ENCODE peak calls at places on chromosomes 12 and 14, in nine cellular contexts. One of them, this sample, is unnamed.

GRCh38 chr14:67738740-67739504 is 37.2 kb downstream of the RDH12 start:
- DNase-seq in ovary: no peak
- DNase-seq in pancreas: no peak
- DNase-seq in A673: peak; percentile 90
- DNase-seq in heart right ventricle: peak; percentile 27
- DNase-seq in breast epithelium: no peak
- DNase-seq in neural progenitor cell: no peak
- DNase-seq in thoracic aorta: peak; percentile 40
- DNase-seq in WERI-Rb-1: no peak
- DNase-seq in this sample: peak; percentile 69

GRCh38 chr14:21652209-21652808 is 1.3 kb upstream of the OR4E2 start:
- DNase-seq in breast epithelium: no peak
- DNase-seq in ovary: no peak
- DNase-seq in pancreas: no peak
- DNase-seq in A673: peak; percentile 77
- DNase-seq in heart right ventricle: no peak
- DNase-seq in neural progenitor cell: peak; percentile 18
- DNase-seq in WERI-Rb-1: no peak
- DNase-seq in thoracic aorta: no peak
- DNase-seq in this sample: no peak

GRCh38 chr12:53418221-53418620 is 5.4 kb upstream of the AMHR2 start:
- DNase-seq in pancreas: no peak
- DNase-seq in ovary: no peak
- DNase-seq in breast epithelium: no peak
- DNase-seq in WERI-Rb-1: no peak
- DNase-seq in neural progenitor cell: no peak
- DNase-seq in heart right ventricle: no peak
- DNase-seq in thoracic aorta: no peak
- DNase-seq in A673: no peak
- DNase-seq in this sample: no peak

GRCh38 chr12:7175493-7175892 is 14.0 kb upstream of the PEX5 start:
- DNase-seq in ovary: no peak
- DNase-seq in neural progenitor cell: no peak
- DNase-seq in WERI-Rb-1: no peak
- DNase-seq in pancreas: no peak
- DNase-seq in heart right ventricle: no peak
- DNase-seq in A673: no peak
- DNase-seq in breast epithelium: no peak
- DNase-seq in thoracic aorta: no peak
- DNase-seq in this sample: no peak

GRCh38 chr14:38868415-38869290 is 234.4 kb downstream of the SEC23A start:
- DNase-seq in breast epithelium: no peak
- DNase-seq in thoracic aorta: no peak
- DNase-seq in neural progenitor cell: no peak
- DNase-seq in WERI-Rb-1: no peak
- DNase-seq in A673: no peak
- DNase-seq in heart right ventricle: no peak
- DNase-seq in pancreas: no peak
- DNase-seq in ovary: no peak
- DNase-seq in this sample: no peak

GRCh38 chr12:10505620-10506019 is at the start of gene EIF2S3B:
- DNase-seq in WERI-Rb-1: no peak
- DNase-seq in pancreas: no peak
- DNase-seq in thoracic aorta: no peak
- DNase-seq in A673: no peak
- DNase-seq in heart right ventricle: no peak
- DNase-seq in neural progenitor cell: no peak
- DNase-seq in ovary: no peak
- DNase-seq in breast epithelium: no peak
- DNase-seq in this sample: no peak

GRCh38 chr12:120854804-120855203 is 49.4 kb downstream of the SPPL3 start:
- DNase-seq in thoracic aorta: no peak
- DNase-seq in A673: no peak
- DNase-seq in WERI-Rb-1: no peak
- DNase-seq in neural progenitor cell: no peak
- DNase-seq in breast epithelium: no peak
- DNase-seq in heart right ventricle: no peak
- DNase-seq in ovary: no peak
- DNase-seq in pancreas: no peak
- DNase-seq in this sample: no peak

GRCh38 chr12:37666069-37666781 is 650.3 kb upstream of the ALG10B start:
- DNase-seq in heart right ventricle: no peak
- DNase-seq in A673: no peak
- DNase-seq in thoracic aorta: no peak
- DNase-seq in neural progenitor cell: no peak
- DNase-seq in WERI-Rb-1: no peak
- DNase-seq in breast epithelium: no peak
- DNase-seq in pancreas: peak; percentile 8
- DNase-seq in ovary: peak; percentile 6
- DNase-seq in this sample: no peak

GRCh38 chr14:74988131-74988530 is 14.6 kb upstream of the EIF2B2 start:
- DNase-seq in WERI-Rb-1: no peak
- DNase-seq in ovary: no peak
- DNase-seq in neural progenitor cell: no peak
- DNase-seq in breast epithelium: no peak
- DNase-seq in thoracic aorta: no peak
- DNase-seq in heart right ventricle: no peak
- DNase-seq in pancreas: no peak
- DNase-seq in A673: no peak
- DNase-seq in this sample: no peak

GRCh38 chr14:37034410-37035285 is 137.8 kb downstream of the SLC25A21 start:
- DNase-seq in breast epithelium: no peak
- DNase-seq in heart right ventricle: no peak
- DNase-seq in A673: peak; percentile 71
- DNase-seq in neural progenitor cell: no peak
- DNase-seq in thoracic aorta: no peak
- DNase-seq in WERI-Rb-1: no peak
- DNase-seq in ovary: no peak
- DNase-seq in pancreas: no peak
- DNase-seq in this sample: no peak

GRCh38 chr12:57500213-57500612 is 12.3 kb downstream of the MARS1 start:
- DNase-seq in ovary: no peak
- DNase-seq in breast epithelium: no peak
- DNase-seq in heart right ventricle: no peak
- DNase-seq in pancreas: peak; percentile 26
- DNase-seq in WERI-Rb-1: no peak
- DNase-seq in neural progenitor cell: no peak
- DNase-seq in thoracic aorta: no peak
- DNase-seq in A673: no peak
- DNase-seq in this sample: no peak

GRCh38 chr12:57497223-57498142 is 9.6 kb downstream of the MARS1 start:
- DNase-seq in breast epithelium: no peak
- DNase-seq in neural progenitor cell: no peak
- DNase-seq in pancreas: peak; percentile 6
- DNase-seq in ovary: no peak
- DNase-seq in A673: no peak
- DNase-seq in heart right ventricle: no peak
- DNase-seq in thoracic aorta: no peak
- DNase-seq in WERI-Rb-1: no peak
- DNase-seq in this sample: no peak

GRCh38 chr12:57496822-57497221 is 9.0 kb downstream of the MARS1 start:
- DNase-seq in thoracic aorta: no peak
- DNase-seq in WERI-Rb-1: no peak
- DNase-seq in neural progenitor cell: no peak
- DNase-seq in breast epithelium: no peak
- DNase-seq in A673: no peak
- DNase-seq in pancreas: no peak
- DNase-seq in ovary: no peak
- DNase-seq in heart right ventricle: no peak
- DNase-seq in this sample: no peak

GRCh38 chr12:57498143-57498524 is 10.3 kb downstream of the MARS1 start:
- DNase-seq in heart right ventricle: no peak
- DNase-seq in ovary: no peak
- DNase-seq in pancreas: peak; percentile 27
- DNase-seq in thoracic aorta: no peak
- DNase-seq in neural progenitor cell: no peak
- DNase-seq in WERI-Rb-1: no peak
- DNase-seq in A673: no peak
- DNase-seq in breast epithelium: no peak
- DNase-seq in this sample: no peak

GRCh38 chr12:57498571-57498970 is 10.7 kb downstream of the MARS1 start:
- DNase-seq in WERI-Rb-1: no peak
- DNase-seq in ovary: no peak
- DNase-seq in breast epithelium: no peak
- DNase-seq in thoracic aorta: no peak
- DNase-seq in A673: no peak
- DNase-seq in pancreas: peak; percentile 5
- DNase-seq in heart right ventricle: no peak
- DNase-seq in neural progenitor cell: no peak
- DNase-seq in this sample: no peak
- H3K36me3 ChIP-seq in WERI-Rb-1: peaks cover 86% of the 10 kb centered on the region
- H3K36me3 ChIP-seq in ovary: no peaks in the 10 kb centered on the region
- H3K36me3 ChIP-seq in breast epithelium: no peaks in the 10 kb centered on the region
- H3K36me3 ChIP-seq in thoracic aorta: peaks cover 47% of the 10 kb centered on the region
- H3K36me3 ChIP-seq in A673: peaks cover 69% of the 10 kb centered on the region
- H3K36me3 ChIP-seq in pancreas: peaks cover 10% of the 10 kb centered on the region
- H3K36me3 ChIP-seq in heart right ventricle: peaks cover 86% of the 10 kb centered on the region
- H3K36me3 ChIP-seq in neural progenitor cell: peaks cover 17% of the 10 kb centered on the region
- H3K36me3 ChIP-seq in this sample: peaks cover 80% of the 10 kb centered on the region

DNA sequence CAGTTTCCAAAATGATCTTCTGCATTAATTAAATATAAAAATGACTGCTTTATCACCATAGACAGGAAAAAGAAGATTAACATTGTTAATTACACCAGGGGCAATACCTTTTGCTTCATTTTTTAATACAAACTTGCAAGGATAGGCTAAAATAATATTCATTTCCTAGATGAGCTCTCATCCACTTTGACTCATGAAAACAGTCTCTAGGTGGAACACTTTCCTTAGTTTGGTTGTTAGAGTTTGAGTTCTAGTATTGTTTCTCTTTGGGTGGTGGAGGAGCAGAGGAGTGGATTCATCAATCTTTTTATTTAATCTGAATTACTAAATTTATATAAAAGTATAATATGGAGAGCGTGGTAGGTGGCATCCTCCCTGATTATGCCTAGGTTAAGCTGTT is 251.0 kb downstream of the PDZRN4 start:
- DNase-seq in neural progenitor cell: no peak
- DNase-seq in A673: no peak
- DNase-seq in pancreas: no peak
- DNase-seq in thoracic aorta: no peak
- DNase-seq in heart right ventricle: no peak
- DNase-seq in ovary: no peak
- DNase-seq in WERI-Rb-1: no peak
- DNase-seq in breast epithelium: no peak
- DNase-seq in this sample: no peak
- TF ChIP-seq CTCF in neural progenitor cell: no peak
- TF ChIP-seq CTCF in A673: no peak
- TF ChIP-seq CTCF in pancreas: no peak
- TF ChIP-seq CTCF in thoracic aorta: no peak
- TF ChIP-seq CTCF in heart right ventricle: no peak
- TF ChIP-seq CTCF in ovary: no peak
- TF ChIP-seq CTCF in WERI-Rb-1: no peak
- TF ChIP-seq CTCF in breast epithelium: no peak
- TF ChIP-seq CTCF in this sample: no peak

DNA sequence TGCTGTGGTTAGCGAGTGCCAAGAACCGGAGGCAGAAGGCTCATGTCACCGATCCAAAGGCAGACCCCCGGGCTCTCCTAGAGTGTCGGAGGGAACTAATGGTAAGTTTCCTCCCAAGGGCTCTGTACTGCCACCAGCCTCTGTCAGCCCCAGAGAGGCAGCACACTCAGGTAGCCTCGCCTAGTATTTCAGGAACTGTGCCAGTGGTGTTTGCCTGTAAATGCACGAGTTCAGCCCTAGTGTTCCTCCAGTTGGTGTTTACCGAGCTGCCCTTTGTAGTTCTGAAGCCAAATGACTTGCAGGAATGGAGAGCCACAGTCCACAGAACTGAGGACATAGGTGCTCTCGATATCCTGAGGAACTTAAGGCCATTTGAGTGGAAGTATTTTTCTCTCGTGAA is 72.6 kb downstream of the ESR2 start:
- DNase-seq in neural progenitor cell: no peak
- DNase-seq in A673: no peak
- DNase-seq in heart right ventricle: no peak
- DNase-seq in thoracic aorta: no peak
- DNase-seq in pancreas: no peak
- DNase-seq in ovary: no peak
- DNase-seq in breast epithelium: no peak
- DNase-seq in WERI-Rb-1: no peak
- DNase-seq in this sample: no peak
- H3K36me3 ChIP-seq in neural progenitor cell: peaks cover 3% of the 10 kb centered on the region
- H3K36me3 ChIP-seq in A673: peaks cover 14% of the 10 kb centered on the region
- H3K36me3 ChIP-seq in heart right ventricle: peaks cover 100% of the 10 kb centered on the region
- H3K36me3 ChIP-seq in thoracic aorta: peaks cover 46% of the 10 kb centered on the region
- H3K36me3 ChIP-seq in pancreas: peaks cover 37% of the 10 kb centered on the region
- H3K36me3 ChIP-seq in ovary: no peaks in the 10 kb centered on the region
- H3K36me3 ChIP-seq in breast epithelium: no peaks in the 10 kb centered on the region
- H3K36me3 ChIP-seq in WERI-Rb-1: peaks cover 94% of the 10 kb centered on the region
- H3K36me3 ChIP-seq in this sample: peaks cover 6% of the 10 kb centered on the region

DNA sequence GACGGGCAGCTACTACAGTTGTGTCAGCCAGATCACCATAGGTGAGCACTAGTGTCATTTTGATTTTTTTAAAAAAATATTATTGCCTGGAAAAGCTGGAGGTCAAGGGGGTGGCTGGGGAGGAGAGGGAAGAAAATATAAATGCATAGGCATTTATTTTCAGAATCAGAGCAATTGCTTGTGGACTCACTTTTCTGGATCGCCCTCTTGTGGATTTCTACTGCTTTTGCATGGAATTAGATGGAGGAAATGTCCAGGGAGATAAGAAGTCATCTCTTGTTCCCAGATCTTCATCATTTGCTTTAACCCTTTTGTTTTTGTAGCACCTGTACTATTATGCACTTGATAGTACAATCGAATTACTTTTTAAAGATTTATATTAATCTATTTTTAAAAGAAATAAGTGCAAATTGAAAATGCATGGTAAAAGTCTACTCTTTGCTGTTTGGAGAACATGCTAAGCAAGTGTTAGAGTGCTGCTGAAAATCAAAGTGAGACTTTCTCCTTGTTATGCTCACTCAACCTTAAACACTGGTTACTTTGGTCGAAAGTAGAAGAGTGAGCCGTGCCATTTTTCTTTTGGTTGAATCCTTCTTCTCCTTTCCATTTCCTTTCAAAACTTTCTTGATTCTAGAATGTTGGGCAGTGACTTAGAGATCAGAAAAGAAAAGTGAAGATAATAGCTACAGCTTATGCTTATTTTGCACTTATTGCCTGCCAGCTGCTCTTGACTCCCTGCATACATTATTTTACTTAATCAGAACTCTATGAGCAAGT is 60.6 kb upstream of the ANO4 start:
- DNase-seq in pancreas: no peak
- DNase-seq in breast epithelium: no peak
- DNase-seq in thoracic aorta: no peak
- DNase-seq in A673: peak; percentile 59
- DNase-seq in ovary: no peak
- DNase-seq in WERI-Rb-1: no peak
- DNase-seq in neural progenitor cell: peak; percentile 55
- DNase-seq in heart right ventricle: no peak
- DNase-seq in this sample: no peak
- TF ChIP-seq CTCF in pancreas: no peak
- TF ChIP-seq CTCF in breast epithelium: peak; percentile 15
- TF ChIP-seq CTCF in thoracic aorta: no peak
- TF ChIP-seq CTCF in A673: peak; percentile 72
- TF ChIP-seq CTCF in ovary: no peak
- TF ChIP-seq CTCF in WERI-Rb-1: peak; percentile 43
- TF ChIP-seq CTCF in neural progenitor cell: peak; percentile 69
- TF ChIP-seq CTCF in heart right ventricle: no peak
- TF ChIP-seq CTCF in this sample: peak; percentile 76

This sample was measured in BE2C.